ENCODE peak calls at places on chromosomes 13 and 19, in eight cellular contexts. B is H7, U is adipocyte, X is GM23248, G is PC-9, A is lower lobe of right lung, Z is left ventricle myocardium inferior, D is Peyer's patch. C is an unnamed sample.

GRCh38 chr19:1880611-1881392 is 4.5 kb downstream of the ABHD17A start:
- DNase-seq in B (no peak), U (no peak), X (no peak), G (no peak), A (no peak), Z (no peak), D (no peak), C (no peak)

GRCh38 chr13:75513271-75513670 is 24.4 kb downstream of the COMMD6 start:
- DNase-seq in B (no peak), U (no peak), X (no peak), G (no peak), A (no peak), Z (no peak), D (no peak), C (no peak)

GRCh38 chr13:84430015-84430414 is 547.7 kb upstream of the SLITRK1 start:
- DNase-seq in B (no peak), U (peak), X (peak), G (no peak), A (no peak), Z (no peak), D (no peak), C (peak)

GRCh38 chr13:31867709-31868108 is 128.4 kb downstream of the RXFP2 start:
- DNase-seq in B (no peak), U (no peak), X (no peak), G (no peak), A (no peak), Z (no peak), D (no peak), C (no peak)

GRCh38 chr19:48452255-48452654 is 3.1 kb upstream of the KCNJ14 start:
- DNase-seq in B (no peak), U (no peak), X (no peak), G (peak), A (no peak), Z (no peak), D (no peak), C (no peak)

GRCh38 chr13:88979465-88980180 is 1308.5 kb downstream of the SLITRK5 start:
- DNase-seq in B (no peak), U (no peak), X (no peak), G (no peak), A (no peak), Z (no peak), D (no peak), C (no peak)

GRCh38 chr13:66492479-66492878 is 737.7 kb downstream of the PCDH9 start:
- DNase-seq in B (peak), U (no peak), X (no peak), G (no peak), A (no peak), Z (no peak), D (no peak), C (no peak)

GRCh38 chr13:33931397-33931987 is 113.5 kb downstream of the RFC3 start:
- DNase-seq in B (peak), U (peak), X (peak), G (no peak), A (no peak), Z (no peak), D (no peak), C (peak)

GRCh38 chr19:4803736-4804695 is 12.5 kb downstream of the FEM1A start:
- DNase-seq in B (peak), U (peak), X (peak), G (no peak), A (peak), Z (no peak), D (peak), C (peak)

GRCh38 chr19:46217476-46217875 is 12.1 kb upstream of the IGFL1 start:
- DNase-seq in B (no peak), U (no peak), X (no peak), G (no peak), A (no peak), Z (no peak), D (no peak), C (no peak)

GRCh38 chr13:52061587-52061986 is 37.1 kb downstream of the UTP14C start:
- DNase-seq in B (no peak), U (peak), X (peak), G (no peak), A (no peak), Z (no peak), D (no peak), C (peak)

GRCh38 chr19:33301011-33301899 is 1.1 kb downstream of the CEBPA start:
- DNase-seq in B (peak), U (peak), X (peak), G (no peak), A (no peak), Z (no peak), D (peak), C (peak)

GRCh38 chr19:14517446-14517839 is 754 bp downstream of the DNAJB1 start:
- DNase-seq in B (no peak), U (peak), X (peak), G (no peak), A (no peak), Z (no peak), D (peak), C (peak)

GRCh38 chr13:114131581-114132418 is 623 bp downstream of the RASA3 start:
- DNase-seq in B (peak), U (peak), X (peak), G (no peak), A (peak), Z (peak), D (peak), C (peak)

GRCh38 chr19:37519890-37520289 is 13.2 kb downstream of the ZNF793 start:
- DNase-seq in B (no peak), U (no peak), X (no peak), G (peak), A (no peak), Z (no peak), D (no peak), C (no peak)

GRCh38 chr19:36257512-36257876 is 42.6 kb downstream of the ZNF146 start:
- DNase-seq in B (no peak), U (no peak), X (peak), G (no peak), A (no peak), Z (peak), D (no peak), C (no peak)

GRCh38 chr19:47122359-47123335 is 8.0 kb upstream of the SAE1 start:
- DNase-seq in B (no peak), U (peak), X (peak), G (peak), A (no peak), Z (no peak), D (no peak), C (peak)

GRCh38 chr13:112172017-112172416 is 105.1 kb downstream of the SOX1 start:
- DNase-seq in B (no peak), U (no peak), X (no peak), G (no peak), A (no peak), Z (no peak), D (peak), C (no peak)

GRCh38 chr13:31518666-31519065 is 220.7 kb upstream of the RXFP2 start:
- DNase-seq in B (no peak), U (peak), X (peak), G (no peak), A (no peak), Z (no peak), D (no peak), C (peak)

GRCh38 chr19:1183543-1184172 is 9.6 kb upstream of the SBNO2 start:
- DNase-seq in B (peak), U (peak), X (no peak), G (peak), A (peak), Z (no peak), D (peak), C (no peak)

GRCh38 chr19:39078436-39079200 is 5.5 kb upstream of the ACP7 start:
- DNase-seq in B (no peak), U (peak), X (peak), G (peak), A (no peak), Z (no peak), D (no peak), C (peak)

GRCh38 chr13:77509221-77509620 is 26.3 kb upstream of the SCEL start:
- DNase-seq in B (no peak), U (peak), X (peak), G (peak), A (no peak), Z (no peak), D (no peak), C (peak)

GRCh38 chr13:85142351-85142750 is 656.9 kb downstream of the SLITRK6 start:
- DNase-seq in B (no peak), U (no peak), X (no peak), G (no peak), A (no peak), Z (no peak), D (no peak), C (no peak)

GRCh38 chr13:59546178-59546577 is 617.5 kb downstream of the DIAPH3 start:
- DNase-seq in B (no peak), U (no peak), X (no peak), G (no peak), A (no peak), Z (no peak), D (no peak), C (no peak)

GRCh38 chr13:99307648-99308339 is 595 bp upstream of the GPR183 start:
- DNase-seq in B (no peak), U (peak), X (peak), G (no peak), A (peak), Z (no peak), D (peak), C (peak)

GRCh38 chr13:46235259-46235658 is 23.5 kb downstream of the LRRC63 start:
- DNase-seq in B (no peak), U (no peak), X (no peak), G (no peak), A (no peak), Z (no peak), D (no peak), C (no peak)

GRCh38 chr13:33270906-33271538 is 14.5 kb downstream of the STARD13 start:
- DNase-seq in B (no peak), U (peak), X (no peak), G (peak), A (no peak), Z (no peak), D (no peak), C (no peak)

GRCh38 chr19:29484876-29485275 is 40.9 kb upstream of the VSTM2B start:
- DNase-seq in B (no peak), U (no peak), X (no peak), G (no peak), A (peak), Z (no peak), D (peak), C (no peak)

GRCh38 chr19:27828781-27829275 is 1384.1 kb downstream of the UQCRFS1 start:
- DNase-seq in B (no peak), U (no peak), X (no peak), G (no peak), A (no peak), Z (no peak), D (no peak), C (no peak)

GRCh38 chr19:27833031-27833430 is 1379.9 kb downstream of the UQCRFS1 start:
- DNase-seq in B (no peak), U (no peak), X (peak), G (no peak), A (no peak), Z (no peak), D (no peak), C (no peak)
- H3K4me3 ChIP-seq in B (no peak), U (no peak), X (no peak), G (no peak), A (no peak), Z (no peak), D (no peak), C (no peak)

DNA sequence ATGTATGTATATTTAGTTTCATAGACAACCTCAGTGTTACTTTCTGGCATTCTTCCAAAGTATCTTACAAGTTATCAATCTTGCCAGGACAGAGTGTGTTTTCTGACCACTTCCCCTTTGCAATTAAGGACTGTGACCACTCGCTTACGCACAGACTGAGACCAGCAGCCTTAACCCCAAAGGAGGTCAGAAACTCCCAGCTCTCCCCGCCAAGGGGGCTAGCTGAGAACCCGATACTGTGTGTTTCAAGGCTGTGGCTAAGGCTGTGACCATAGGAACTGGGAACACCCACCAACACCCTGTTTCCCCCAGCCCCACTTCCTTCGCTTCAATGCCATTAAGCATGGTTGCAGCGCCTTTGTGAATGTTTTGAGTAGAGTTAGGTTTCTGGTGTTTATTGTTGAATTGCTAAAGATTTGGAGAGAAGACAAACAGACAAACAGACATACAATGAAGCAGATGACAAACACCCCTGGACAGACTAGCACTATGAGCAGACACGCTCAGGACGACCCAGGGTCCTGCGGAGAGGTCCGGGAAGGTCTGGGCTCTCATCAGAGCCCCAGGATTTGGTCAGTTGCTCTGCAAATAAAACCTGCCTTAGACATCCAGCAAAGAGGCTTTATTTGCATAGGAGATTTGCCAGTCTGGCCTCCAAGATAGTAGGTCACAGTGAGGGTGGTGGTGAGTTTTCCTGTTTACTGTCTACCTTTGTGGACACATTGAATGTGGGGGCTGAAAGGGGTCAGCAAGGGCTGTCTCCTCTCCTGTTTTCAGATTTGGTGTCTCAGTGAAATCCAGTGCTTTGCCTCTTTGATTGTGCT is 25.0 kb upstream of the TNFSF11 start:
- DNase-seq in B (no peak), U (no peak), X (no peak), G (no peak), A (no peak), Z (no peak), D (peak), C (no peak)
- H3K4me3 ChIP-seq in B (no peak), U (no peak), X (no peak), G (no peak), A (no peak), Z (no peak), D (no peak), C (no peak)

DNA sequence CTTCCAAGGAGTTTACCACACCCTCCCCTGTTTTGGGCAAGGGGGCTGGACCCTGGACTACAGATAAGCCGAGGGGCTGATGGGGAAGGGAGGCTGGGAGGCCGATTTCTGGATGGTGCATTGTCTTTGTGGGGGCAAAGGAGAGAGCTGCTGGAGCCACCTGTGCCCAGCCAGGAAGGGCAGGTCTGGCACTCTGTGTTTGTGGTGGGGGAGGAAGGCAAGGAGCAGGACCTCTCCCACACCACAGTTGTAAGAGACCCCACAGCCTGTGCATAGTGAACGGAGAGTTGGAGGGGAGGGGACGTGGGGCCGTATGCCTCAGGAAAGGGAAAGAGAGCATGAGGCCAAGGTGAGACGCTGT is 16.0 kb upstream of the PRR19 start:
- DNase-seq in B (no peak), U (no peak), X (no peak), G (no peak), A (no peak), Z (no peak), D (no peak), C (no peak)
- H3K4me3 ChIP-seq in B (no peak), U (peak), X (peak), G (no peak), A (peak), Z (peak), D (no peak), C (peak)

DNA sequence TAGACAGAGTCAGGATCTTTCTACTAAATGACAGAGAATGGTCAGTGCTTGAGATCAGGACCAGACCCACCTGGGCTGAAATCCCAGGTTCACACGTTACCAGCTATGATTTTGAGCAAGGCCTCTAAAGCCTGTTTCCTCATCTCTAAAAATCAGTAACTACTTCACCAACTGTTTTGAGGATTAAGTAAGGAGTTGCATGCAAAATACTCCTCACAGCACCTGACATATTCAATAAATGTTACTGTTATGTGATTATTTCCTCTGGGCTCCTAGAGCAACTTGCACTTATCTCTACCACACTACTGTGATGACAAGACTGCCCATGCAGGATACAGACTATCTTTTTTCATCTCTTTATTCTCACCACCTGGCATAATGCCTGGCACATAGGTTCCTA is 1.9 kb downstream of the KATNAL1 start:
- DNase-seq in B (no peak), U (no peak), X (no peak), G (no peak), A (no peak), Z (no peak), D (no peak), C (no peak)
- H3K4me3 ChIP-seq in B (no peak), U (peak), X (peak), G (no peak), A (peak), Z (peak), D (no peak), C (peak)

DNA sequence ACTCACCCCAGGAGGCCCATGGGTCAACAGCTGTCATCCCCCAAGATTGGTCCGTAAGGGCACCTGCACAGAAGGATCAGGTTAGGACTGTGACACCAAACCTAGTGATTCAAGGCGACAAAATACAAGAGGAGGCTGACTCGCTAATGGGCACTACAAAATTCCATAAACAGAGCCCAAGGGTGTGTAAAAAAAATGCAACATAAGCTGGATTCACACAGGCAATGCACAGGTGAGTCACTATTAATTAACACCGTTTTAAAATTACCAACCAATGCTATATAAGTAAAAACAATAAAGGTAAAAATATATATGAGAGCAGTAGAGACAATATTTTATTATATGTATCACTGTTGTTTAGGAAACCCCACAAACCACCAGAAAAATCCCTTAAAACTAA is 1.9 kb downstream of the ZNF606 start:
- DNase-seq in B (no peak), U (no peak), X (no peak), G (no peak), A (no peak), Z (no peak), D (no peak), C (no peak)
- H3K4me3 ChIP-seq in B (no peak), U (peak), X (peak), G (peak), A (no peak), Z (peak), D (no peak), C (no peak)

GRCh38 chr19:55112781-55113569 is 4.5 kb downstream of the PPP1R12C start:
- DNase-seq in B (peak), U (no peak), X (no peak), G (no peak), A (no peak), Z (no peak), D (no peak), C (no peak)
- H3K4me3 ChIP-seq in B (no peak), U (no peak), X (no peak), G (no peak), A (no peak), Z (peak), D (no peak), C (no peak)

DNA sequence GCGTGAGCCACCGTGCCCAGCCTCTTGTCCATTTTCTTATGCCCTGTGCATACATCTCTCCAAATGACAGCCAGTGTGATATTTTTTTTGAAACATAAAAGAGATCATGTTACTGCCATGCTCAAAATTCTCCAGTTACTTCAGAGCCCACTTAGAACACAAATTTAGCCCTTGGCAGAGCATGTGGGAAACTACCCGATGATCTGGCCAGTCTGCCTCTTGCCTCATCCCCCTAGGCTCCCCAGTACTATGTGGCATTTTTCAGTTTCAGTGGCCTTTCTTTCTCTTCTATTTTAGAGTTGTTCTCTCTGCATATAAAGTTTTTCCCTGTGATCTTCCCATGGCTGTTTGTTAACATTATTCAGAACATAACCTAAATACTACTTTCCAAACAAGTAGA is 323.0 kb downstream of the GPC5 start:
- DNase-seq in B (no peak), U (no peak), X (no peak), G (no peak), A (no peak), Z (no peak), D (no peak), C (no peak)
- H3K4me3 ChIP-seq in B (no peak), U (no peak), X (no peak), G (no peak), A (no peak), Z (no peak), D (no peak), C (no peak)

DNA sequence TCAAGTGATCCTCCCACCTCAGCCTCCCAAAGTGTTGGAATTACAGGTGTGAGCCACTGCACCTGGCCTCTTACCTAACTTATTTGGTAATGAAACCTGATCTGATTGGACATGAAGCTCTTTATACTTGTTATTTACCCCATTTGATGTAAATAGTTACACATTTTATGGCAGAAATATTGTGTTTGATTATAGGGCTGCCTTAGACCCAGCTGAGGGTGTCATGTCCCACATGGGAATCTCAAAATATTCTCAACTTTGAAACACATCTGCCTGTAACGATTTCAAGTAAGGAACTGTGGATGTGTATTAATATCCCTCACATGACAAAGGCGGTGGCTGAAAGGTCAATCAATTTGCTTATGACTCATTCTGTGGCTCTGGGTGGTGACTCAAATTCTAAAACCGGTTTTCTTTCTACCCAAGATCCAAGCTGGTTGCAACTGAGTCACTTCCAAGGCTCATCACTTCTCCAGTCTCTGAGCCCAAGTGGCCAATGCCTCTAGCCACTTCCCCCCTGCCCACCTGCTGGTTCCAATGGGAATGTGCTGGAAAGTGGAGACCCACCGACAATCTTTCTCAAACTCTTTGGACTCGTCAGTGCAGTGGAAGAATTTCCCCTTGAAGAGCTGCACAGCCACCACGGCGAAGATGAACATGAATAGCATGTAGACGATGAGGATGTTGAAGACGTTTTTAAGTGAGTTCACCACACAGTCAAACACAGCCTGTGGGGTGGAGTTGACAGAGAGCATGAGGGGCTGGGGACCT is 110.9 kb downstream of the IER2 start:
- DNase-seq in B (no peak), U (peak), X (peak), G (peak), A (no peak), Z (no peak), D (peak), C (peak)
- H3K4me3 ChIP-seq in B (no peak), U (peak), X (no peak), G (peak), A (no peak), Z (no peak), D (no peak), C (no peak)

GRCh38 chr19:13051581-13052165 is 51.0 kb downstream of the LYL1 start:
- DNase-seq in B (peak), U (peak), X (peak), G (peak), A (peak), Z (peak), D (peak), C (no peak)
- H3K4me3 ChIP-seq in B (no peak), U (peak), X (no peak), G (peak), A (peak), Z (peak), D (peak), C (no peak)

C was measured in AG10803.